ENCODE peak calls at places on chromosomes 3 and 15, in four cellular contexts. I is T-helper 17 cell, B is small intestine, O is SW480. V is an unnamed sample.

GRCh38 chr3:9888540-9888939 is 1.9 kb upstream of the JAGN1 start:
- DNase-seq in I (no peak), B (no peak), O (no peak), V (no peak)

GRCh38 chr3:127889461-127889863 is 25.6 kb upstream of the KBTBD12 start:
- DNase-seq in I (no peak), B (no peak), O (no peak), V (no peak)

GRCh38 chr3:48405343-48405881 is 24.5 kb downstream of the PLXNB1 start:
- DNase-seq in I (no peak), B (no peak), O (no peak), V (no peak)

GRCh38 chr15:68576253-68577236 is 2.2 kb upstream of the CORO2B start:
- DNase-seq in I (no peak), B (no peak), O (no peak), V (peak; percentile 36)

GRCh38 chr15:39589193-39589814 is 8.4 kb downstream of the THBS1 start:
- DNase-seq in I (no peak), B (no peak), O (no peak), V (no peak)

GRCh38 chr3:74390121-74390870 is 224.2 kb downstream of the CNTN3 start:
- DNase-seq in I (no peak), B (no peak), O (no peak), V (no peak)

GRCh38 chr3:85228966-85229365 is 270.2 kb downstream of the CADM2 start:
- DNase-seq in I (no peak), B (no peak), O (no peak), V (no peak)

GRCh38 chr3:87478716-87479115 is 202.3 kb upstream of the POU1F1 start:
- DNase-seq in I (no peak), B (no peak), O (no peak), V (no peak)

GRCh38 chr3:39288300-39288808 is 8.5 kb upstream of the CX3CR1 start:
- DNase-seq in I (peak; percentile 65), B (peak; percentile 80), O (peak; percentile 84), V (peak; percentile 61)

GRCh38 chr15:70562906-70563305 is 200.5 kb downstream of the UACA start:
- DNase-seq in I (no peak), B (no peak), O (no peak), V (no peak)

GRCh38 chr3:46495901-46496456 is 1.8 kb upstream of the RTP3 start:
- DNase-seq in I (no peak), B (no peak), O (peak; percentile 65), V (no peak)

GRCh38 chr15:34976073-34976472 is 6.5 kb upstream of the AQR start:
- DNase-seq in I (no peak), B (no peak), O (no peak), V (no peak)

GRCh38 chr3:50154476-50154839 is 666 bp upstream of the SEMA3F start:
- DNase-seq in I (no peak), B (no peak), O (peak; percentile 53), V (no peak)

GRCh38 chr3:138114988-138115971 is at the start of gene DZIP1L:
- DNase-seq in I (no peak), B (peak; percentile 17), O (peak; percentile 66), V (peak; percentile 58)

GRCh38 chr15:22951031-22951380 is 29.2 kb downstream of the CYFIP1 start:
- DNase-seq in I (no peak), B (no peak), O (no peak), V (no peak)

GRCh38 chr3:156150434-156151066 is 30.2 kb downstream of the KCNAB1 start:
- DNase-seq in I (no peak), B (peak; percentile 53), O (peak; percentile 70), V (peak; percentile 33)

GRCh38 chr15:70083946-70084345 is 13.8 kb downstream of the TLE3 start:
- DNase-seq in I (no peak), B (no peak), O (no peak), V (no peak)

GRCh38 chr15:63369766-63370165 is 11.9 kb downstream of the CA12 start:
- DNase-seq in I (no peak), B (no peak), O (no peak), V (no peak)

GRCh38 chr3:58008140-58009025 is at the start of gene FLNB:
- DNase-seq in I (peak; percentile 73), B (peak; percentile 74), O (peak; percentile 61), V (no peak)

GRCh38 chr3:51691021-51691420 is 15.8 kb upstream of the GRM2 start:
- DNase-seq in I (no peak), B (no peak), O (no peak), V (no peak)

GRCh38 chr3:146334151-146334550 is 83.2 kb upstream of the PLSCR4 start:
- DNase-seq in I (no peak), B (peak; percentile 4), O (no peak), V (no peak)

GRCh38 chr3:10772230-10773161 is 43.5 kb upstream of the SLC6A11 start:
- DNase-seq in I (no peak), B (no peak), O (no peak), V (no peak)

GRCh38 chr3:161914703-161915102 is 418.1 kb downstream of the OTOL1 start:
- DNase-seq in I (no peak), B (no peak), O (peak; percentile 31), V (no peak)

GRCh38 chr3:115760722-115761121 is 137.4 kb downstream of the GAP43 start:
- DNase-seq in I (no peak), B (no peak), O (no peak), V (no peak)

GRCh38 chr15:74040115-74040850 is 42.1 kb downstream of the GOLGA6A start:
- DNase-seq in I (no peak), B (no peak), O (no peak), V (no peak)

GRCh38 chr3:46865034-46865507 is 1.8 kb upstream of the MYL3 start:
- DNase-seq in I (no peak), B (no peak), O (peak; percentile 72), V (no peak)

GRCh38 chr15:59148160-59148810 is 43.3 kb downstream of the CCNB2 start:
- DNase-seq in I (no peak), B (no peak), O (no peak), V (no peak)

GRCh38 chr3:194083253-194084224 is 52.4 kb upstream of the HES1 start:
- DNase-seq in I (no peak), B (no peak), O (no peak), V (peak; percentile 44)